ENCODE peak calls at places on chromosomes 4 and X, in eight cellular contexts. T is activated T-cell treated with anti-CD3 and anti-CD28 coated beads, Interleukin-2, amount 50 U/mL, for 1 hour; S is activated gamma-delta T cell treated with Interleukin-2 at 50 U/mL for 16 hours; Y is mucosa of descending colon; K is left ventricle myocardium inferior; R is left lung; Z is psoas muscle; M is heart left ventricle. W is an unnamed sample.

GRCh38 chr4:112894951-112895350 is 154.5 kb upstream of the ANK2 start:
- DNase-seq in Y (no peak), S (no peak), T (no peak), Z (no peak), R (no peak), K (no peak), M (no peak), W (no peak)

GRCh38 chr4:144591401-144591800 is 54.6 kb upstream of the HHIP start:
- DNase-seq in K (no peak), S (no peak), Y (peak), R (no peak), T (no peak), Z (no peak), M (no peak), W (no peak)

GRCh38 chr4:119113033-119113655 is 22.5 kb upstream of the MYOZ2 start:
- DNase-seq in S (no peak), R (no peak), M (no peak), Y (no peak), Z (no peak), K (no peak), T (no peak), W (no peak)

GRCh38 chrX:73390628-73391567 is 56.0 kb upstream of the CDX4 start:
- DNase-seq in S (no peak), Y (no peak), R (no peak), K (no peak), T (no peak), M (no peak), Z (no peak), W (no peak)

GRCh38 chrX:41273638-41274037 is 60.3 kb upstream of the DDX3X start:
- DNase-seq in T (no peak), K (no peak), Z (no peak), M (no peak), S (no peak), Y (no peak), R (no peak), W (no peak)

GRCh38 chr4:143362392-143363046 is 25.8 kb downstream of the GAB1 start:
- DNase-seq in T (no peak), Y (no peak), K (no peak), M (no peak), R (no peak), Z (no peak), S (no peak), W (no peak)

GRCh38 chr4:182338059-182338458 is 94.9 kb downstream of the TENM3 start:
- DNase-seq in Y (no peak), T (no peak), K (no peak), M (no peak), R (no peak), S (no peak), Z (no peak), W (no peak)

GRCh38 chrX:16451331-16451730 is 198.6 kb upstream of the S100G start:
- DNase-seq in M (no peak), K (no peak), Z (no peak), S (no peak), Y (no peak), T (no peak), R (no peak), W (no peak)

GRCh38 chr4:151049430-151049884 is 34.4 kb upstream of the LRBA start:
- DNase-seq in S (no peak), R (no peak), Y (no peak), Z (no peak), T (no peak), M (no peak), K (no peak), W (no peak)